ENCODE peak calls at places on chromosomes 12 and 14, in five cellular contexts. U is amniotic stem cell; K is NCI-H2081; A is fibroblast of mammary gland; V is activated naive CD4-positive, alpha-beta T cell. Z is an unnamed sample.

GRCh38 chr14:88168498-88169165 is 154.4 kb downstream of the KCNK10 start:
- DNase-seq in V (peak), K (peak), A (peak), U (no peak), Z (no peak)

GRCh38 chr14:93108105-93108504 is 7.6 kb downstream of the ITPK1 start:
- DNase-seq in U (no peak), A (no peak), V (no peak), K (no peak), Z (no peak)

GRCh38 chr12:54585243-54585642 is 3.2 kb downstream of the PPP1R1A start:
- DNase-seq in K (no peak), A (no peak), U (no peak), V (no peak), Z (no peak)

GRCh38 chr12:11810160-11810559 is 160.7 kb downstream of the ETV6 start:
- DNase-seq in U (no peak), K (no peak), A (no peak), V (no peak), Z (no peak)

GRCh38 chr14:51458563-51458955 is 193.2 kb upstream of the FRMD6 start:
- DNase-seq in U (no peak), K (no peak), V (no peak), A (peak), Z (peak)

GRCh38 chr14:61797304-61797703 is 35.1 kb downstream of the SNAPC1 start:
- DNase-seq in A (no peak), V (no peak), K (no peak), U (no peak), Z (no peak)

GRCh38 chr12:109735051-109735521 is 21.5 kb downstream of the FAM222A start:
- DNase-seq in K (no peak), V (no peak), A (no peak), U (no peak), Z (no peak)

GRCh38 chr12:52873832-52874572 is 25.2 kb upstream of the KRT78 start:
- DNase-seq in V (no peak), U (peak), K (peak), A (peak), Z (peak)

GRCh38 chr12:10153271-10154144 is 18.4 kb downstream of the OLR1 start:
- DNase-seq in K (peak), A (peak), U (no peak), V (peak), Z (peak)

GRCh38 chr12:71456316-71456715 is 16.7 kb downstream of the LGR5 start:
- DNase-seq in U (no peak), A (no peak), V (no peak), K (peak), Z (no peak)

GRCh38 chr12:20483776-20484175 is 115.4 kb downstream of the PDE3A start:
- DNase-seq in U (no peak), V (no peak), K (no peak), A (peak), Z (no peak)

Z was measured in esophagus muscularis mucosa.